ENCODE peak calls at places on chromosomes 12 and 14, in six cellular contexts. One of them, this sample, is unnamed.
A peak's percentile ranks its signal among the peaks of the same experiment; 100 is the strongest.

GRCh38 chr14:28666961-28667360 is 99.6 kb upstream of the FOXG1 start:
- DNase-seq in right lobe of liver: no peak
- DNase-seq in GM12878: no peak
- DNase-seq in foreskin fibroblast: no peak
- DNase-seq in activated CD8-positive, alpha-beta T cell treated with anti-CD3 and anti-CD28 coated beads for 36 hours: no peak
- DNase-seq in EL: no peak
- DNase-seq in this sample: no peak

GRCh38 chr14:102487204-102487577 is 22.4 kb downstream of the ANKRD9 start:
- DNase-seq in right lobe of liver: peak; percentile 2
- DNase-seq in GM12878: no peak
- DNase-seq in foreskin fibroblast: no peak
- DNase-seq in activated CD8-positive, alpha-beta T cell treated with anti-CD3 and anti-CD28 coated beads for 36 hours: no peak
- DNase-seq in EL: no peak
- DNase-seq in this sample: no peak

GRCh38 chr14:79502751-79503148 is 708.6 kb downstream of the DIO2 start:
- DNase-seq in right lobe of liver: no peak
- DNase-seq in GM12878: no peak
- DNase-seq in foreskin fibroblast: no peak
- DNase-seq in activated CD8-positive, alpha-beta T cell treated with anti-CD3 and anti-CD28 coated beads for 36 hours: no peak
- DNase-seq in EL: no peak
- DNase-seq in this sample: no peak

GRCh38 chr14:21514341-21514740 is 3.2 kb upstream of the METTL3 start:
- DNase-seq in right lobe of liver: no peak
- DNase-seq in GM12878: no peak
- DNase-seq in foreskin fibroblast: no peak
- DNase-seq in activated CD8-positive, alpha-beta T cell treated with anti-CD3 and anti-CD28 coated beads for 36 hours: no peak
- DNase-seq in EL: no peak
- DNase-seq in this sample: no peak

GRCh38 chr12:103138538-103138937 is 181.1 kb downstream of the ASCL1 start:
- DNase-seq in right lobe of liver: no peak
- DNase-seq in GM12878: no peak
- DNase-seq in foreskin fibroblast: no peak
- DNase-seq in activated CD8-positive, alpha-beta T cell treated with anti-CD3 and anti-CD28 coated beads for 36 hours: no peak
- DNase-seq in EL: no peak
- DNase-seq in this sample: no peak

GRCh38 chr14:48323655-48324054 is 648.2 kb upstream of the MDGA2 start:
- DNase-seq in right lobe of liver: no peak
- DNase-seq in GM12878: no peak
- DNase-seq in foreskin fibroblast: peak; percentile 3
- DNase-seq in activated CD8-positive, alpha-beta T cell treated with anti-CD3 and anti-CD28 coated beads for 36 hours: no peak
- DNase-seq in EL: no peak
- DNase-seq in this sample: no peak

GRCh38 chr12:104357431-104357952 is 54.0 kb downstream of the EID3 start:
- DNase-seq in right lobe of liver: no peak
- DNase-seq in GM12878: no peak
- DNase-seq in foreskin fibroblast: no peak
- DNase-seq in activated CD8-positive, alpha-beta T cell treated with anti-CD3 and anti-CD28 coated beads for 36 hours: no peak
- DNase-seq in EL: peak; percentile 41
- DNase-seq in this sample: no peak

GRCh38 chr12:99765469-99766114 is 118.0 kb downstream of the GARIN6 start:
- DNase-seq in right lobe of liver: no peak
- DNase-seq in GM12878: no peak
- DNase-seq in foreskin fibroblast: no peak
- DNase-seq in activated CD8-positive, alpha-beta T cell treated with anti-CD3 and anti-CD28 coated beads for 36 hours: no peak
- DNase-seq in EL: no peak
- DNase-seq in this sample: no peak

GRCh38 chr12:67482751-67483661 is 165.5 kb upstream of the DYRK2 start:
- DNase-seq in right lobe of liver: no peak
- DNase-seq in GM12878: peak; percentile 66
- DNase-seq in foreskin fibroblast: peak; percentile 26
- DNase-seq in activated CD8-positive, alpha-beta T cell treated with anti-CD3 and anti-CD28 coated beads for 36 hours: peak; percentile 88
- DNase-seq in EL: peak; percentile 55
- DNase-seq in this sample: peak; percentile 63

GRCh38 chr14:104929268-104930230 is 4.9 kb downstream of the PLD4 start:
- DNase-seq in right lobe of liver: peak; percentile 48
- DNase-seq in GM12878: no peak
- DNase-seq in foreskin fibroblast: no peak
- DNase-seq in activated CD8-positive, alpha-beta T cell treated with anti-CD3 and anti-CD28 coated beads for 36 hours: no peak
- DNase-seq in EL: no peak
- DNase-seq in this sample: no peak

GRCh38 chr12:71746983-71747611 is 7.6 kb upstream of the RAB21 start:
- DNase-seq in right lobe of liver: no peak
- DNase-seq in GM12878: peak; percentile 45
- DNase-seq in foreskin fibroblast: peak; percentile 42
- DNase-seq in activated CD8-positive, alpha-beta T cell treated with anti-CD3 and anti-CD28 coated beads for 36 hours: peak; percentile 39
- DNase-seq in EL: peak; percentile 67
- DNase-seq in this sample: peak; percentile 40

GRCh38 chr14:68969278-68969677 is 9.8 kb downstream of the ACTN1 start:
- DNase-seq in right lobe of liver: no peak
- DNase-seq in GM12878: no peak
- DNase-seq in foreskin fibroblast: no peak
- DNase-seq in activated CD8-positive, alpha-beta T cell treated with anti-CD3 and anti-CD28 coated beads for 36 hours: no peak
- DNase-seq in EL: no peak
- DNase-seq in this sample: no peak

GRCh38 chr14:20417250-20418186 is 4.2 kb upstream of the TEP1 start:
- DNase-seq in right lobe of liver: no peak
- DNase-seq in GM12878: no peak
- DNase-seq in foreskin fibroblast: no peak
- DNase-seq in activated CD8-positive, alpha-beta T cell treated with anti-CD3 and anti-CD28 coated beads for 36 hours: no peak
- DNase-seq in EL: no peak
- DNase-seq in this sample: no peak

GRCh38 chr14:55062517-55063351 is 11.3 kb downstream of the MAPK1IP1L start:
- DNase-seq in right lobe of liver: no peak
- DNase-seq in GM12878: no peak
- DNase-seq in foreskin fibroblast: no peak
- DNase-seq in activated CD8-positive, alpha-beta T cell treated with anti-CD3 and anti-CD28 coated beads for 36 hours: no peak
- DNase-seq in EL: no peak
- DNase-seq in this sample: no peak

GRCh38 chr12:113007166-113007565 is 28.8 kb downstream of the OAS2 start:
- DNase-seq in right lobe of liver: no peak
- DNase-seq in GM12878: no peak
- DNase-seq in foreskin fibroblast: peak; percentile 49
- DNase-seq in activated CD8-positive, alpha-beta T cell treated with anti-CD3 and anti-CD28 coated beads for 36 hours: no peak
- DNase-seq in EL: peak; percentile 94
- DNase-seq in this sample: no peak

GRCh38 chr12:14454098-14454907 is 88.8 kb downstream of the ATF7IP start:
- DNase-seq in right lobe of liver: no peak
- DNase-seq in GM12878: peak; percentile 30
- DNase-seq in foreskin fibroblast: no peak
- DNase-seq in activated CD8-positive, alpha-beta T cell treated with anti-CD3 and anti-CD28 coated beads for 36 hours: peak; percentile 49
- DNase-seq in EL: peak; percentile 47
- DNase-seq in this sample: peak; percentile 27

GRCh38 chr12:93177208-93178153 is 200.2 kb upstream of the NUDT4 start:
- DNase-seq in right lobe of liver: no peak
- DNase-seq in GM12878: no peak
- DNase-seq in foreskin fibroblast: no peak
- DNase-seq in activated CD8-positive, alpha-beta T cell treated with anti-CD3 and anti-CD28 coated beads for 36 hours: no peak
- DNase-seq in EL: peak; percentile 46
- DNase-seq in this sample: no peak

GRCh38 chr14:83419420-83419819 is 1885.8 kb upstream of the SEL1L start:
- DNase-seq in right lobe of liver: no peak
- DNase-seq in GM12878: no peak
- DNase-seq in foreskin fibroblast: no peak
- DNase-seq in activated CD8-positive, alpha-beta T cell treated with anti-CD3 and anti-CD28 coated beads for 36 hours: no peak
- DNase-seq in EL: no peak
- DNase-seq in this sample: no peak

GRCh38 chr12:116701432-116701831 is 36.4 kb downstream of the SPRING1 start:
- DNase-seq in right lobe of liver: no peak
- DNase-seq in GM12878: no peak
- DNase-seq in foreskin fibroblast: no peak
- DNase-seq in activated CD8-positive, alpha-beta T cell treated with anti-CD3 and anti-CD28 coated beads for 36 hours: no peak
- DNase-seq in EL: no peak
- DNase-seq in this sample: no peak

GRCh38 chr12:61848893-61849292 is 411.3 kb upstream of the USP15 start:
- DNase-seq in right lobe of liver: no peak
- DNase-seq in GM12878: no peak
- DNase-seq in foreskin fibroblast: no peak
- DNase-seq in activated CD8-positive, alpha-beta T cell treated with anti-CD3 and anti-CD28 coated beads for 36 hours: no peak
- DNase-seq in EL: no peak
- DNase-seq in this sample: no peak

GRCh38 chr12:131196220-131196619 is 242.5 kb downstream of the ADGRD1 start:
- DNase-seq in right lobe of liver: no peak
- DNase-seq in GM12878: no peak
- DNase-seq in foreskin fibroblast: no peak
- DNase-seq in activated CD8-positive, alpha-beta T cell treated with anti-CD3 and anti-CD28 coated beads for 36 hours: no peak
- DNase-seq in EL: no peak
- DNase-seq in this sample: no peak

GRCh38 chr14:92470215-92470614 is 43.4 kb upstream of the RIN3 start:
- DNase-seq in right lobe of liver: no peak
- DNase-seq in GM12878: no peak
- DNase-seq in foreskin fibroblast: peak; percentile 79
- DNase-seq in activated CD8-positive, alpha-beta T cell treated with anti-CD3 and anti-CD28 coated beads for 36 hours: no peak
- DNase-seq in EL: peak; percentile 85
- DNase-seq in this sample: no peak